ENCODE peak calls at places on chromosomes 6 and 20, in six cellular contexts. T is HepG2, W is K562, Q is HCT116, E is WTC11, Y is GM12878. S is an unnamed sample.

GRCh38 chr6:108897371-108897770 is 49.1 kb downstream of the ARMC2 start:
- DNase-seq in W (no peak), T (no peak), Y (no peak), Q (peak), E (no peak), S (no peak)

GRCh38 chr20:19670829-19671228 is 87.2 kb upstream of the RIN2 start:
- DNase-seq in Y (no peak), Q (no peak), E (no peak), W (no peak), T (no peak), S (no peak)

GRCh38 chr6:32045811-32046449 is 7.7 kb downstream of the CYP21A2 start:
- DNase-seq in Q (no peak), Y (no peak), T (no peak), W (peak), E (no peak), S (no peak)

GRCh38 chr20:48716086-48716485 is 111.7 kb downstream of the PREX1 start:
- DNase-seq in Y (no peak), Q (no peak), T (no peak), W (no peak), E (no peak), S (no peak)

GRCh38 chr20:46810442-46811327 is 84.0 kb upstream of the EYA2 start:
- DNase-seq in Q (no peak), Y (no peak), E (no peak), T (no peak), W (no peak), S (no peak)

GRCh38 chr20:24651973-24652340 is 182.5 kb downstream of the SYNDIG1 start:
- DNase-seq in Q (no peak), T (no peak), E (no peak), W (no peak), Y (no peak), S (no peak)

GRCh38 chr20:35870541-35871307 is 83.6 kb downstream of the SCAND1 start:
- DNase-seq in Q (no peak), Y (no peak), T (no peak), E (no peak), W (no peak), S (no peak)

GRCh38 chr20:9202440-9203080 is 133.7 kb downstream of the PLCB4 start:
- DNase-seq in E (no peak), T (no peak), Q (no peak), W (no peak), Y (no peak), S (no peak)

GRCh38 chr6:40930555-40930954 is 108.5 kb downstream of the UNC5CL start:
- DNase-seq in Y (no peak), W (peak), E (no peak), Q (no peak), T (no peak), S (no peak)

GRCh38 chr6:137738197-137738596 is 128.9 kb upstream of the TNFAIP3 start:
- DNase-seq in W (no peak), Q (no peak), Y (no peak), T (no peak), E (no peak), S (no peak)

GRCh38 chr20:53606364-53606985 is 12.8 kb upstream of the ZNF217 start:
- DNase-seq in Q (no peak), E (no peak), T (peak), W (no peak), Y (no peak), S (no peak)

GRCh38 chr6:87336367-87336766 is 7.3 kb upstream of the GJB7 start:
- DNase-seq in W (peak), Q (no peak), Y (no peak), E (no peak), T (no peak), S (no peak)

GRCh38 chr6:148240866-148241477 is 101.7 kb upstream of the SASH1 start:
- DNase-seq in T (no peak), W (no peak), Q (no peak), Y (no peak), E (no peak), S (no peak)

GRCh38 chr20:20017001-20017851 is at the start of gene NAA20:
- DNase-seq in W (peak), T (peak), Y (peak), Q (peak), E (peak), S (peak)

GRCh38 chr20:3111995-3112394 is 27.5 kb upstream of the AVP start:
- DNase-seq in Q (no peak), W (no peak), Y (no peak), E (no peak), T (no peak), S (no peak)

GRCh38 chr6:18585032-18585573 is 198.0 kb downstream of the RNF144B start:
- DNase-seq in W (peak), Y (no peak), E (no peak), T (peak), Q (peak), S (no peak)

GRCh38 chr6:85887467-85887866 is 244.8 kb upstream of the SYNCRIP start:
- DNase-seq in E (no peak), W (no peak), Y (no peak), Q (no peak), T (no peak), S (no peak)
- TF ChIP-seq ATF3 in E (no peak), W (no peak), Y (no peak), Q (no peak), T (no peak), S (no peak)

DNA sequence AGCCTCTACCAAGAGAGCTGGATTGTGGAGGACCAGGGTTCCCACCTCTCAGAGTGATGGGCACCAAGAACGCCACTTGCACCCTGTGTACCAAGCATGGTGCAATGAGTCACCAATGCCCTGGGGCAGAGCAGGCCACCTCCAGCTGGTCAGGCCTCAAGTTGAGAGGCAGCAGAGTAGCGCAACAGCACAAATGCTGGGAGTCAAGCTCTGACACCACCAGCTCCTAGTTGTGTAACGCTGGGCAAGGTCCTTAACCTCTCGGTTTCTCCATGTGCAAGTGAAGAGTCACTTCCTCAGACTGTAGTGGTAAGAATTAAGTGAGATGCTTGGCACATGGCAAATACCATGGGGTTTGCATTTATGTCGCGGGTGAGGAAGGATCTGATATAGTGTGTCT is 25.6 kb downstream of the GFOD1 start:
- DNase-seq in Y (no peak), W (no peak), Q (no peak), E (no peak), T (no peak), S (no peak)
- TF ChIP-seq ATF3 in Y (no peak), W (no peak), Q (no peak), E (no peak), T (no peak), S (no peak)

GRCh38 chr6:47261191-47261590 is 48.5 kb downstream of the TNFRSF21 start:
- DNase-seq in Q (no peak), Y (no peak), W (no peak), T (no peak), E (no peak), S (no peak)
- TF ChIP-seq ATF3 in Q (no peak), Y (no peak), W (no peak), T (no peak), E (no peak), S (no peak)

GRCh38 chr6:89494131-89494793 is 61.3 kb downstream of the ANKRD6 start:
- DNase-seq in T (no peak), Y (no peak), Q (no peak), W (peak), E (no peak), S (no peak)
- TF ChIP-seq ATF3 in T (no peak), Y (no peak), Q (no peak), W (no peak), E (no peak), S (no peak)

DNA sequence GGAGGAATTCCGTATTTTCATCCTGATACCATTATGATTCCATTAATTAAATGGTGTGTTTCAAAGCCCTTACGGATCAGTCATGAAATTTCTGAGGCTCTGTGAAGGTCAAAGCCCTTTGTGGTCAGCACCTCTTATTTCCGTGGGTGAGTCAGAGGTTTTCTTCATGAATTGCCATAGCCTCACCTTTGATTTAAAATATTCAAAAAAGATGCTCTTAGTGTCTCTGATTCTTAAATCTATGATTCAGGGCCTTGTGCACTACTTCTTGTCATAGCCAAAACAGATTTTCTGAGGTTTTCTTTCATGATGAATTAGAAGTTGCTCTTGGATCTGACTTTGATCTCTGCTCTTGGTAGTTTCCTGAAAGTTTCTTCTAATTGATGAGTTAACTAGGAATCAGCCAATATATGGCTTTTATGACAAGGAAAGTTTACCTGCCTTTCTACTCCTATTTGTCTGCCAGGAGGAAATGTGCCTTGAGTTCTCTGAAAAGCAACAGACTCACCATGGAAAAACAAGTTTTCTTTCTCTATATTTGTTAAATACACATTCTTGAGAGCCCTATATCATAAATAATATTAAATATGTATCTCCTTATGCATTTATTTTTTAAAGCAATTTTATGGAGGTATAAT is 613.0 kb downstream of the UTRN start:
- DNase-seq in Y (no peak), E (no peak), T (no peak), Q (peak), W (no peak), S (no peak)
- TF ChIP-seq ATF3 in Y (no peak), E (no peak), T (no peak), Q (peak), W (no peak), S (no peak)

GRCh38 chr6:142886431-142887170 is 58.4 kb downstream of the HIVEP2 start:
- DNase-seq in T (peak), Y (peak), E (no peak), W (no peak), Q (no peak), S (no peak)
- TF ChIP-seq ATF3 in T (no peak), Y (no peak), E (no peak), W (no peak), Q (no peak), S (no peak)

GRCh38 chr20:1434571-1435336 is 31.9 kb downstream of the NSFL1C start:
- DNase-seq in Q (no peak), Y (peak), W (peak), E (no peak), T (no peak), S (no peak)
- TF ChIP-seq ATF3 in Q (no peak), Y (no peak), W (peak), E (no peak), T (no peak), S (no peak)

S was measured in H1.